ENCODE peak calls at places on chromosomes 5 and 9, in seven cellular contexts. K, U, L, S, Z, E and I are unnamed samples.

GRCh38 chr5:50727149-50727496 is 60.7 kb downstream of the PARP8 start:
- DNase-seq in S (no peak), E (no peak), Z (no peak), U (no peak), L (no peak), K (no peak), I (no peak)

GRCh38 chr5:116669261-116670049 is 94.8 kb upstream of the SEMA6A start:
- DNase-seq in Z (no peak), K (no peak), U (no peak), E (no peak), L (no peak), S (peak), I (no peak)

GRCh38 chr5:141560141-141560540 is 58.7 kb downstream of the DIAPH1 start:
- DNase-seq in S (peak), Z (no peak), L (no peak), U (no peak), E (no peak), K (no peak), I (no peak)

GRCh38 chr5:150077996-150078801 is 8.2 kb downstream of the CSF1R start:
- DNase-seq in Z (no peak), S (no peak), K (no peak), E (no peak), U (no peak), L (no peak), I (no peak)

GRCh38 chr5:67033893-67034605 is 162.6 kb downstream of the CD180 start:
- DNase-seq in U (no peak), K (no peak), E (no peak), Z (no peak), S (no peak), L (no peak), I (no peak)

GRCh38 chr5:86971034-86971511 is 296.6 kb upstream of the RASA1 start:
- DNase-seq in S (no peak), U (no peak), L (no peak), K (no peak), E (no peak), Z (no peak), I (no peak)

GRCh38 chr5:93189707-93190120 is 391.3 kb downstream of the NR2F1-AS1 start:
- DNase-seq in K (no peak), S (no peak), L (no peak), U (no peak), E (no peak), Z (no peak), I (no peak)

GRCh38 chr5:94196959-94197358 is 421.4 kb downstream of the KIAA0825 start:
- DNase-seq in E (no peak), K (no peak), U (no peak), L (no peak), Z (no peak), S (no peak), I (no peak)

GRCh38 chr5:120436996-120437395 is 27.1 kb upstream of the PRR16 start:
- DNase-seq in U (no peak), K (no peak), Z (no peak), E (no peak), S (no peak), L (no peak), I (no peak)

GRCh38 chr9:129702563-129702962 is 37.1 kb downstream of the PRRX2 start:
- DNase-seq in K (no peak), Z (no peak), U (no peak), L (no peak), S (no peak), E (no peak), I (no peak)

GRCh38 chr9:128190013-128190412 is 1.4 kb downstream of the CIZ1 start:
- DNase-seq in S (no peak), K (no peak), U (no peak), E (no peak), Z (no peak), L (no peak), I (no peak)

GRCh38 chr5:158725223-158725825 is 374.4 kb downstream of the EBF1 start:
- DNase-seq in Z (no peak), U (no peak), L (no peak), K (no peak), S (peak), E (no peak), I (no peak)

GRCh38 chr5:115355777-115356381 is 59.4 kb upstream of the CCDC112 start:
- DNase-seq in U (no peak), E (no peak), S (no peak), Z (no peak), K (no peak), L (no peak), I (no peak)

GRCh38 chr9:77194423-77194822 is 17.1 kb downstream of the VPS13A start:
- DNase-seq in S (no peak), U (no peak), Z (no peak), E (no peak), L (no peak), K (no peak), I (no peak)